ENCODE peak calls at places on chromosome 15, in seven cellular contexts. O is left ventricle myocardium inferior, X is sigmoid colon, D is IMR-90, S is A673, T is right cardiac atrium, H is mucosa of descending colon. F is an unnamed sample. For H3K4me1, the result is how much of the 10 kb centered on the place peaks cover.

GRCh38 chr15:58416963-58417362 is 14.8 kb upstream of the LIPC start:
- DNase-seq in X (no peak), T (no peak), S (no peak), D (no peak), H (no peak), O (no peak), F (no peak)

GRCh38 chr15:58087870-58088269 is 22.4 kb upstream of the ALDH1A2 start:
- DNase-seq in T (no peak), O (no peak), X (no peak), S (no peak), D (no peak), H (no peak), F (no peak)

GRCh38 chr15:67013696-67014095 is 51.7 kb upstream of the SMAD3 start:
- DNase-seq in X (no peak), O (peak), H (no peak), D (peak), S (peak), T (peak), F (peak)

GRCh38 chr15:90071220-90071807 is 31.0 kb downstream of the IDH2 start:
- DNase-seq in T (peak), O (peak), H (peak), D (peak), X (peak), S (peak), F (peak)

GRCh38 chr15:34583399-34584320 is at the start of gene GOLGA8B:
- DNase-seq in D (peak), S (peak), X (peak), O (peak), H (peak), T (peak), F (peak)

GRCh38 chr15:74144153-74144775 is 13.9 kb downstream of the ISLR2 start:
- DNase-seq in T (no peak), S (no peak), H (no peak), O (no peak), X (no peak), D (no peak), F (no peak)

GRCh38 chr15:49145651-49146609 is 9.5 kb downstream of the COPS2 start:
- DNase-seq in T (no peak), H (peak), D (peak), X (no peak), S (peak), O (no peak), F (peak)

GRCh38 chr15:71463156-71463555 is 347.2 kb upstream of the NR2E3 start:
- DNase-seq in X (no peak), T (no peak), S (no peak), O (no peak), D (no peak), H (no peak), F (no peak)

GRCh38 chr15:90895571-90896117 is 7.5 kb upstream of the MAN2A2 start:
- DNase-seq in X (no peak), H (no peak), S (peak), O (no peak), T (no peak), D (no peak), F (no peak)

GRCh38 chr15:26294062-26294689 is 431.0 kb upstream of the ATP10A start:
- DNase-seq in T (peak), H (no peak), D (no peak), X (no peak), S (no peak), O (peak), F (peak)

GRCh38 chr15:63196846-63197245 is 7.4 kb downstream of the RAB8B start:
- DNase-seq in X (no peak), D (no peak), O (no peak), T (no peak), H (no peak), S (no peak), F (no peak)

GRCh38 chr15:63192604-63193206 is 3.3 kb downstream of the RAB8B start:
- DNase-seq in S (no peak), O (no peak), H (no peak), T (no peak), D (no peak), X (no peak), F (no peak)

GRCh38 chr15:63191895-63192603 is 2.6 kb downstream of the RAB8B start:
- DNase-seq in S (no peak), T (no peak), X (no peak), O (no peak), D (no peak), H (peak), F (no peak)

GRCh38 chr15:63195257-63196023 is 6.0 kb downstream of the RAB8B start:
- DNase-seq in S (no peak), D (no peak), H (peak), T (no peak), X (peak), O (no peak), F (no peak)

DNA sequence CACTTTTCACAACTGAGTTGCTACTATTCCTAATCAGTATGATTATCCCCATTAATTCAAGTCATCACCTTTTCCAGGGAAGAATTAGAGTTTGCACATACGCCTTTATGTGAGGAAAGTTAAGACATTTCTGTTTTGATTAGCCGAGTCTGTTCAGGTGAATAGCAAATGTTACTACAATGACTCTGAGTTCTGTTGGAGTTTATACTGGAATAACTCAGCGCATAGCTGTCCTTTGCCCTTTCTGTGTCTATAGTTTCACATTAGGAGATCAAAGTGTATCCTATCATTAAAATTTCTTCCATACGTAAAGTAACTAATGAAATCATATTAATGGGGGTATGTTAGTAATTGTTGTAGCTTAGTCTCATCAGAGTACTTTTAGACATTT is 4.9 kb downstream of the RAB8B start:
- DNase-seq in O (no peak), S (no peak), H (no peak), X (no peak), T (no peak), D (no peak), F (no peak)
- H3K4me1 ChIP-seq in O (half or more), S (under half), H (under half), X (half or more), T (under half), D (under half), F (under half)

GRCh38 chr15:98795980-98796379 is 147.6 kb downstream of the IGF1R start:
- DNase-seq in H (no peak), D (no peak), X (no peak), S (no peak), T (no peak), O (no peak), F (no peak)

GRCh38 chr15:98796685-98797084 is 148.3 kb downstream of the IGF1R start:
- DNase-seq in X (no peak), T (no peak), D (no peak), H (no peak), O (no peak), S (no peak), F (no peak)

GRCh38 chr15:98794754-98795153 is 146.4 kb downstream of the IGF1R start:
- DNase-seq in X (no peak), H (no peak), D (peak), S (no peak), O (no peak), T (no peak), F (no peak)

GRCh38 chr15:98792117-98792516 is 143.8 kb downstream of the IGF1R start:
- DNase-seq in S (no peak), O (no peak), T (no peak), X (no peak), D (no peak), H (no peak), F (no peak)

GRCh38 chr15:98794211-98794610 is 145.9 kb downstream of the IGF1R start:
- DNase-seq in H (no peak), D (no peak), S (no peak), O (no peak), T (no peak), X (no peak), F (no peak)
- H3K4me1 ChIP-seq in H (under half), D (under half), S (half or more), O (half or more), T (under half), X (half or more), F (half or more)

GRCh38 chr15:60740231-60740630 is 261.3 kb upstream of the ICE2 start:
- DNase-seq in X (no peak), H (no peak), T (no peak), O (no peak), S (no peak), D (no peak), F (no peak)
- H3K4me1 ChIP-seq in X (under half), H (under half), T (under half), O (under half), S (under half), D (under half), F (under half)

GRCh38 chr15:41790169-41790568 is 15.9 kb downstream of the MAPKBP1 start:
- DNase-seq in O (no peak), X (no peak), T (no peak), H (no peak), D (no peak), S (no peak), F (no peak)

GRCh38 chr15:41791970-41792637 is 17.8 kb downstream of the MAPKBP1 start:
- DNase-seq in H (no peak), X (no peak), D (no peak), S (peak), T (no peak), O (no peak), F (no peak)

GRCh38 chr15:41789662-41790061 is 15.4 kb downstream of the MAPKBP1 start:
- DNase-seq in T (no peak), D (no peak), S (no peak), O (no peak), X (no peak), H (no peak), F (no peak)

GRCh38 chr15:41790756-41791546 is 16.7 kb downstream of the MAPKBP1 start:
- DNase-seq in S (no peak), O (no peak), T (peak), D (peak), X (no peak), H (no peak), F (peak)

GRCh38 chr15:41791547-41791937 is 17.3 kb downstream of the MAPKBP1 start:
- DNase-seq in S (no peak), H (no peak), O (no peak), X (no peak), D (no peak), T (no peak), F (no peak)
- H3K4me1 ChIP-seq in S (under half), H (under half), O (half or more), X (under half), D (under half), T (under half), F (half or more)

GRCh38 chr15:38650936-38651327 is 86.3 kb upstream of the RASGRP1 start:
- DNase-seq in H (no peak), D (no peak), X (no peak), T (no peak), O (no peak), S (no peak), F (no peak)

GRCh38 chr15:38650384-38650783 is 85.8 kb upstream of the RASGRP1 start:
- DNase-seq in X (no peak), H (no peak), T (no peak), S (no peak), O (no peak), D (no peak), F (no peak)

GRCh38 chr15:38647683-38648082 is 83.1 kb upstream of the RASGRP1 start:
- DNase-seq in T (no peak), D (peak), S (no peak), O (no peak), X (no peak), H (peak), F (no peak)

GRCh38 chr15:38646716-38647115 is 82.1 kb upstream of the RASGRP1 start:
- DNase-seq in T (no peak), X (no peak), H (no peak), S (no peak), O (no peak), D (no peak), F (no peak)

GRCh38 chr15:38648116-38648843 is 83.7 kb upstream of the RASGRP1 start:
- DNase-seq in O (no peak), D (peak), T (no peak), H (no peak), S (no peak), X (no peak), F (no peak)
- H3K4me1 ChIP-seq in O (under half), D (under half), T (under half), H (under half), S (under half), X (under half), F (under half)

DNA sequence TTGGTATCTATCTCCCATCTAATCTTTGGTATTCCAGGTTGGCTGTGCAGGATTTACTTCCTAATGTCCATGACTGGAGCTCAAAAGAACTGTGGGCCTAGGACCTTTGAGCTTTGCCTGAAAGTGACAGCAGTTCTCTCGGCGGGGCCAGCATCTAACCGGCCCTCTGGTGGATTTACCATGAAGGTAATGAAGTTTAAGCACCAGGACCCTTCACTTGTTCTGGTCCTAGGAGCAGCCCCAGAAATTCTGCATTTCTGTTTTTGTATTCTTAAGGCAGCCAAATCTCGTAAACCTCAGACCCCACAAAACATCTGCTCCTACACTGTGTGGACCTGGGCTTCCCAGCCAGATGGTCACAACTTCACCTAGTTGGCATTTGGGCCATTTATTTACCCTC is 13.0 kb downstream of the CALML4 start:
- DNase-seq in X (no peak), O (no peak), T (no peak), S (no peak), H (no peak), D (no peak), F (no peak)
- H3K4me1 ChIP-seq in X (half or more), O (half or more), T (under half), S (under half), H (under half), D (under half), F (under half)

GRCh38 chr15:75866916-75867315 is 23.7 kb downstream of the UBE2Q2 start:
- DNase-seq in H (no peak), S (no peak), X (no peak), O (no peak), T (no peak), D (no peak), F (no peak)
- H3K4me1 ChIP-seq in H (under half), S (under half), X (under half), O (under half), T (under half), D (under half), F (under half)

GRCh38 chr15:70264738-70265465 is 167.2 kb upstream of the TLE3 start:
- DNase-seq in O (no peak), X (no peak), T (no peak), H (no peak), S (no peak), D (no peak), F (no peak)
- H3K4me1 ChIP-seq in O (half or more), X (half or more), T (under half), H (under half), S (under half), D (under half), F (under half)